ENCODE peak calls at places on chromosomes 2 and 18, in four cellular contexts. X is H9, S is endothelial cell, P is ELR. N is an unnamed sample.

GRCh38 chr2:203809084-203809521 is 58.5 kb upstream of the CTLA4 start:
- DNase-seq in P (peak; percentile 75), X (no peak), S (no peak), N (peak; percentile 61)

GRCh38 chr2:224046752-224047151 is 7.7 kb upstream of the SERPINE2 start:
- DNase-seq in P (peak; percentile 14), X (no peak), S (no peak), N (no peak)

GRCh38 chr2:175926272-175926671 is 75.8 kb downstream of the LNPK start:
- DNase-seq in S (no peak), X (no peak), P (peak; percentile 78), N (peak; percentile 73)

GRCh38 chr18:48530399-48531081 is 8.3 kb upstream of the CTIF start:
- DNase-seq in P (no peak), S (no peak), X (peak; percentile 12), N (no peak)

GRCh38 chr2:119694470-119694993 is 15.5 kb downstream of the TMEM177 start:
- DNase-seq in P (no peak), X (no peak), S (no peak), N (no peak)

GRCh38 chr2:234548720-234549420 is 52.0 kb upstream of the ARL4C start:
- DNase-seq in X (peak; percentile 84), S (no peak), P (no peak), N (peak; percentile 27)

GRCh38 chr2:218877331-218877730 is 3.3 kb upstream of the WNT10A start:
- DNase-seq in X (no peak), S (no peak), P (no peak), N (no peak)

GRCh38 chr2:128499367-128500135 is 180.9 kb upstream of the HS6ST1 start:
- DNase-seq in P (no peak), X (peak; percentile 22), S (no peak), N (no peak)

GRCh38 chr18:31424383-31424988 is 23.1 kb upstream of the DSG3 start:
- DNase-seq in P (peak; percentile 20), S (peak; percentile 57), X (peak; percentile 65), N (no peak)

GRCh38 chr2:105621038-105621437 is 123.7 kb upstream of the NCK2 start:
- DNase-seq in P (no peak), S (no peak), X (no peak), N (no peak)

GRCh38 chr2:162153608-162154224 is 1.7 kb upstream of the GCG start:
- DNase-seq in X (peak; percentile 63), S (peak; percentile 68), P (peak; percentile 78), N (peak; percentile 46)

GRCh38 chr2:127566139-127566417 is 30.6 kb downstream of the MYO7B start:
- DNase-seq in S (no peak), P (no peak), X (no peak), N (no peak)

GRCh38 chr2:7730990-7731389 is 813.8 kb downstream of the RNF144A start:
- DNase-seq in S (no peak), X (no peak), P (no peak), N (no peak)

GRCh38 chr2:101251844-101252407 is 760 bp upstream of the CNOT11 start:
- DNase-seq in S (peak; percentile 22), P (peak; percentile 29), X (peak; percentile 64), N (no peak)